ENCODE peak calls at places on chromosome 3, in nine cellular contexts. S, N, Z, R, H, Y, J, M and V are unnamed samples.
A peak's percentile ranks its signal among the peaks of the same experiment; 100 is the strongest.

GRCh38 chr3:128942161-128942952 is 51.5 kb downstream of the CFAP92 start:
- DNase-seq in N (no peak), H (no peak), Z (no peak), S (no peak), Y (no peak), J (no peak), R (no peak), M (no peak), V (no peak)

GRCh38 chr3:71492969-71493368 is 90.6 kb downstream of the FOXP1 start:
- DNase-seq in J (no peak), R (no peak), N (no peak), Y (no peak), Z (no peak), H (no peak), M (no peak), S (no peak), V (no peak)

GRCh38 chr3:188150982-188151381 is 3.0 kb upstream of the LPP start:
- DNase-seq in M (no peak), J (no peak), Y (no peak), S (no peak), Z (no peak), R (no peak), N (no peak), H (no peak), V (no peak)

GRCh38 chr3:152300029-152300764 is 31.5 kb downstream of the MBNL1 start:
- DNase-seq in H (no peak), Y (no peak), J (no peak), R (no peak), N (no peak), Z (no peak), M (no peak), S (no peak), V (no peak)

GRCh38 chr3:146750196-146750595 is 145.1 kb upstream of the PLSCR5 start:
- DNase-seq in S (no peak), J (no peak), Z (peak; percentile 54), M (no peak), Y (no peak), H (no peak), R (peak; percentile 60), N (no peak), V (no peak)

GRCh38 chr3:55468251-55468650 is 18.9 kb downstream of the WNT5A start:
- DNase-seq in Z (peak; percentile 76), N (no peak), J (no peak), R (no peak), Y (no peak), S (no peak), M (no peak), H (no peak), V (no peak)

GRCh38 chr3:62601238-62601856 is 228.0 kb upstream of the FEZF2 start:
- DNase-seq in J (no peak), H (no peak), M (no peak), S (no peak), R (peak; percentile 62), Y (no peak), Z (peak; percentile 59), N (no peak), V (no peak)

GRCh38 chr3:45103334-45103733 is 42.8 kb downstream of the CDCP1 start:
- DNase-seq in N (no peak), S (no peak), M (no peak), Z (no peak), J (no peak), H (no peak), R (no peak), Y (no peak), V (no peak)

GRCh38 chr3:107753494-107753893 is 230.7 kb downstream of the BBX start:
- DNase-seq in S (no peak), M (no peak), Z (peak; percentile 37), J (peak; percentile 27), R (peak; percentile 48), Y (peak; percentile 51), H (no peak), N (no peak), V (no peak)
- TF ChIP-seq CTCF in S (peak; percentile 35), M (peak; percentile 14), Z (peak; percentile 70), J (peak; percentile 72), R (peak; percentile 61), Y (peak; percentile 13), H (no peak), N (peak; percentile 47), V (peak; percentile 84)

DNA sequence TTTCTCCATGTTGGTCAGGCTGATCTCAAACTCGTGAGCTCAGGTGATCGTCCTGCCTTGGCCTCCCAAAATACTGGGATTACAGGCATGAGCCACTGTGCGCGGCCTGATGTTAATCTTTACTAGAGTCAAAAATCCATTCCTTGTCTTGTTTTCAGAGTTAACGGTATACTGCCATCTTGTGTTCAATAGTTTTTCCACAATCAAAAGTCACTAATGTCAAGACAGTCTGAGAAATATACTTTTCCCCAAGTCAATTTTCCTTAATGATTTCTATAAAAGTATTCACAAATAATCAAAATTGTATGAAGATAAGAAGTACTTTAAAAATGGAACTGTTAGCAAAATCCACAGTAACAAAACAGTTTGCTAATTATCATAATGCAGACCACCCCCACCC is 8.5 kb downstream of the CRBN start:
- DNase-seq in M (no peak), R (peak; percentile 51), H (no peak), S (no peak), Z (peak; percentile 43), N (no peak), Y (no peak), J (peak; percentile 13), V (no peak)
- H3K4me3 ChIP-seq in M (no peak overlapping the region), R (no peak overlapping the region), H (no peak overlapping the region), S (no peak overlapping the region), Z (no peak overlapping the region), N (no peak overlapping the region), Y (no peak overlapping the region), J (no peak overlapping the region), V (no peak overlapping the region)

GRCh38 chr3:18379647-18380046 is 45.5 kb downstream of the SATB1 start:
- DNase-seq in R (no peak), M (no peak), J (no peak), Z (no peak), N (no peak), Y (no peak), S (no peak), H (no peak), V (no peak)

GRCh38 chr3:18386274-18386673 is 38.9 kb downstream of the SATB1 start:
- DNase-seq in Y (no peak), N (no peak), Z (peak; percentile 5), S (no peak), R (no peak), J (no peak), H (no peak), M (no peak), V (no peak)

GRCh38 chr3:18378218-18378617 is 46.9 kb downstream of the SATB1 start:
- DNase-seq in H (no peak), M (no peak), J (no peak), N (no peak), S (no peak), Z (no peak), R (no peak), Y (no peak), V (no peak)

GRCh38 chr3:18385706-18386105 is 39.4 kb downstream of the SATB1 start:
- DNase-seq in S (no peak), Z (no peak), Y (no peak), N (no peak), R (no peak), J (no peak), M (no peak), H (no peak), V (no peak)

DNA sequence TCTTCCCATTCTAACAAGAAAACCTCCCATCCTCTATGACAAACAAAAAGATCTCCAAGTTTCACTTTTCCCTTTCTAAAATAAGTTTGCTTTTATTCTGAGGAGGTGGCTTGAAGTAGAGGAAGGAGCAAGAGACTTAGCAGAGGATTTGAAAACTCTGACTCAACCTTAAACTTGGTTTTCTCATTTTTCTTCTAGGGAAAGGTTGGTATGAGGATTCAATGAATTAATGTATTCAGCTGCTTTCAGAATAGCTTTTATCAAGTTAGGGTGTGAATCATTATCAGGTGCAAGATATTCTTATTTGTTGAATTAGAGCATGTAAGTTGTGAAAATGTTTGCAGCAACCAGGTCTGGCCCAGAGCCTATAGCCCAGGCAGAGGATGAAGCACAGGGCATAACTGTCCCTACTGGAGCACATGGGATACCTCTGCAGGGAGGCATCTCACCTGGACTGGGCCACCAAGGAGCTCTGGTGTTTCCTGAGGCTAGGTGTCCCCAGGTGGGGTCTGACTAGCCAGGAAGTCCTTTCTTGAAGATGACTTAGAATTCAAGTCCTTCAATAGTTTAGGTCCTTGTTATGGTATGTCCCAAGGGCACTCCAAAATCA is 42.3 kb downstream of the SATB1 start:
- DNase-seq in S (no peak), Y (no peak), N (no peak), M (no peak), R (no peak), J (no peak), Z (no peak), H (no peak), V (no peak)
- TF ChIP-seq CTCF in S (no peak), Y (no peak), N (no peak), M (no peak), R (no peak), J (no peak), Z (no peak), H (no peak), V (no peak)

GRCh38 chr3:65545429-65545828 is 493.3 kb downstream of the MAGI1 start:
- DNase-seq in Z (no peak), N (no peak), M (no peak), J (no peak), H (no peak), S (no peak), R (peak; percentile 12), Y (no peak), V (no peak)

GRCh38 chr3:65550137-65550536 is 488.6 kb downstream of the MAGI1 start:
- DNase-seq in H (no peak), R (no peak), J (no peak), Y (no peak), N (no peak), S (no peak), M (no peak), Z (no peak), V (no peak)

GRCh38 chr3:65549626-65549959 is 489.1 kb downstream of the MAGI1 start:
- DNase-seq in Y (no peak), S (no peak), R (no peak), M (no peak), H (no peak), N (no peak), Z (no peak), J (no peak), V (no peak)

GRCh38 chr3:65551945-65552344 is 486.8 kb downstream of the MAGI1 start:
- DNase-seq in M (no peak), Z (no peak), Y (no peak), J (no peak), N (no peak), H (no peak), R (no peak), S (no peak), V (no peak)

DNA sequence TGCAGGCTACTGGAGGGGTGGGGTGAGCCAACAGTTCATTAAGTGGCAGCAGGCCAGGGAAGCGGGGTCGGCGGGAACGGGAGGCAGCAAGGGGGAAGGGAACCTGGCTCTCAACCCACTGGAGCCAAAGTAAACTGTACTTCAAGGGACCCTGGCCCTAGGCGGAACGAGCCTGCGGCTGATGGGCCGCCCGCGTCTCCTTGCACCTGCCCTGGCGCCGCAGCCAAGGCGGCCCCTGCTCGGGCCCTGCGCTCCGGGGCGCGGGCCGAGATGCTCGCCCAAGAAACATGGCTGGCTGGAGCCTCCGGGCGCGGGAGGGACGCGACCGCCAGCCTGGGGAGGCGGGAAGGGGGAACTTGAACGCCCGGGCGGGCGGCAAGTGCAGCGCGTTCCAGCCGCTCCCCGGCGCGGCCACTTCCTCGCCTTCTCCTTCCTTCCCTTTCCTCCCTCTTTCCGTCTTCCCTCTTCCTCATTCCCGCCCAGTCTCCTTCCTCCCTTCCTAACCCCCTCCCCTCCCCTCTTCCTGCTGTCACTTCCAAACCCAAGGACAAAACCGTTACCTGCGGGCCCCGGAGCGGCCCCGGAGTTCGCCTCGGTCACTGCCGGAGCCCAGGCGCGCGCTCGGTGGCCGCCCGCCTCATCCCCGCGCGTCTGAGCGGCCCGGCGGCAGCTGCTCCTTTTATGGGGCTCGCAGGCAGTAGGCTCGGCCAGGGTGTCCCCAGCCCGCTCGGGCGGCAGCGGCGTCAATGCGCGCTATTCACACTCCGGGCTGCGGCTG is 489.7 kb downstream of the MAGI1 start:
- DNase-seq in S (no peak), H (no peak), M (no peak), R (no peak), Y (no peak), Z (no peak), J (no peak), N (peak; percentile 8), V (no peak)
- H3K4me3 ChIP-seq in S (peak overlapping the region; percentile 45), H (peak overlapping the region; percentile 45), M (peak overlapping the region; percentile 79), R (peak overlapping the region; percentile 26), Y (no peak overlapping the region), Z (peak overlapping the region; percentile 42), J (no peak overlapping the region), N (no peak overlapping the region), V (peak overlapping the region; percentile 54)